ENCODE peak calls at places on chromosomes 16 and 17, in four cellular contexts. Z, P, G and Q are unnamed samples.

GRCh38 chr17:72498671-72499210 is 377.9 kb downstream of the SOX9 start:
- DNase-seq in Z (no peak), P (peak), G (no peak), Q (no peak)

GRCh38 chr16:79691001-79691400 is 90.5 kb upstream of the MAF start:
- DNase-seq in Z (no peak), P (no peak), G (no peak), Q (no peak)

GRCh38 chr16:3187798-3188674 is at the start of gene OR1F1:
- DNase-seq in Z (peak), P (peak), G (no peak), Q (peak)

GRCh38 chr17:6608321-6608720 is 32.2 kb downstream of the KIAA0753 start:
- DNase-seq in Z (peak), P (no peak), G (no peak), Q (no peak)

GRCh38 chr17:47999612-48000011 is 28.7 kb downstream of the CDK5RAP3 start:
- DNase-seq in Z (peak), P (no peak), G (no peak), Q (no peak)

GRCh38 chr17:3019761-3020160 is 43.6 kb downstream of the OR1D5 start:
- DNase-seq in Z (no peak), P (no peak), G (no peak), Q (no peak)

GRCh38 chr17:15954222-15954621 is 9.3 kb downstream of the ADORA2B start:
- DNase-seq in Z (peak), P (no peak), G (no peak), Q (no peak)

GRCh38 chr16:9061358-9061813 is 30.1 kb upstream of the HAPSTR1 start:
- DNase-seq in Z (peak), P (no peak), G (peak), Q (no peak)